ENCODE peak calls at places on chromosomes 2 and 18, in ten cellular contexts. Q is right lobe of liver, R is body of pancreas, E is A549, D is Panc1, X is sigmoid colon, Y is cardiac muscle cell, U is RWPE1, B is psoas muscle, O is tibial artery. K is an unnamed sample.

GRCh38 chr2:217335341-217335966 is 475.6 kb upstream of the TNP1 start:
- DNase-seq in B (no peak), R (no peak), U (no peak), E (peak; percentile 10), O (no peak), D (no peak), Q (no peak), X (no peak), Y (no peak), K (no peak)

GRCh38 chr2:11298592-11298991 is 45.8 kb downstream of the ROCK2 start:
- DNase-seq in X (no peak), D (no peak), R (no peak), O (no peak), B (no peak), Y (no peak), U (no peak), Q (no peak), E (no peak), K (no peak)

GRCh38 chr18:62420513-62421209 is 95.6 kb downstream of the TNFRSF11A start:
- DNase-seq in Q (no peak), B (no peak), Y (peak; percentile 73), U (peak; percentile 54), E (peak; percentile 69), X (no peak), O (no peak), R (peak; percentile 39), D (no peak), K (no peak)

GRCh38 chr2:240635998-240636547 is 10.8 kb downstream of the GPR35 start:
- DNase-seq in U (no peak), R (no peak), E (no peak), D (no peak), Q (peak; percentile 32), O (peak; percentile 41), B (no peak), Y (no peak), X (peak; percentile 18), K (peak; percentile 7)

GRCh38 chr18:28855524-28855923 is 678.6 kb upstream of the CDH2 start:
- DNase-seq in X (no peak), Y (peak; percentile 75), U (no peak), R (no peak), E (peak; percentile 5), O (no peak), B (no peak), D (no peak), Q (no peak), K (no peak)

GRCh38 chr2:132416080-132416911 is at the start of gene GPR39:
- DNase-seq in B (peak; percentile 83), U (peak; percentile 96), X (peak; percentile 78), Q (peak; percentile 94), O (peak; percentile 71), R (peak; percentile 97), Y (peak; percentile 96), E (peak; percentile 97), D (peak; percentile 88), K (peak; percentile 48)

GRCh38 chr18:33804258-33804657 is 226.2 kb downstream of the ASXL3 start:
- DNase-seq in X (no peak), B (no peak), U (no peak), O (no peak), D (no peak), Q (no peak), E (peak; percentile 0), Y (peak; percentile 51), R (peak; percentile 39), K (no peak)

GRCh38 chr2:85935746-85936208 is 47.0 kb upstream of the ST3GAL5 start:
- DNase-seq in B (no peak), D (no peak), Q (no peak), X (no peak), Y (peak; percentile 75), E (peak; percentile 99), O (no peak), R (no peak), U (peak; percentile 56), K (no peak)

GRCh38 chr2:193876980-193877379 is 1682.2 kb upstream of the TMEFF2 start:
- DNase-seq in B (no peak), Q (no peak), E (no peak), U (no peak), X (no peak), D (no peak), Y (no peak), R (no peak), O (no peak), K (no peak)

GRCh38 chr2:81483254-81483653 is 1178.7 kb upstream of the LRRTM1 start:
- DNase-seq in Q (no peak), E (no peak), O (no peak), U (no peak), Y (no peak), B (no peak), D (no peak), X (no peak), R (no peak), K (no peak)

GRCh38 chr2:241146286-241146685 is 3.0 kb downstream of the PASK start:
- DNase-seq in B (no peak), Q (no peak), O (no peak), U (no peak), D (no peak), R (no peak), Y (no peak), E (no peak), X (no peak), K (no peak)

DNA sequence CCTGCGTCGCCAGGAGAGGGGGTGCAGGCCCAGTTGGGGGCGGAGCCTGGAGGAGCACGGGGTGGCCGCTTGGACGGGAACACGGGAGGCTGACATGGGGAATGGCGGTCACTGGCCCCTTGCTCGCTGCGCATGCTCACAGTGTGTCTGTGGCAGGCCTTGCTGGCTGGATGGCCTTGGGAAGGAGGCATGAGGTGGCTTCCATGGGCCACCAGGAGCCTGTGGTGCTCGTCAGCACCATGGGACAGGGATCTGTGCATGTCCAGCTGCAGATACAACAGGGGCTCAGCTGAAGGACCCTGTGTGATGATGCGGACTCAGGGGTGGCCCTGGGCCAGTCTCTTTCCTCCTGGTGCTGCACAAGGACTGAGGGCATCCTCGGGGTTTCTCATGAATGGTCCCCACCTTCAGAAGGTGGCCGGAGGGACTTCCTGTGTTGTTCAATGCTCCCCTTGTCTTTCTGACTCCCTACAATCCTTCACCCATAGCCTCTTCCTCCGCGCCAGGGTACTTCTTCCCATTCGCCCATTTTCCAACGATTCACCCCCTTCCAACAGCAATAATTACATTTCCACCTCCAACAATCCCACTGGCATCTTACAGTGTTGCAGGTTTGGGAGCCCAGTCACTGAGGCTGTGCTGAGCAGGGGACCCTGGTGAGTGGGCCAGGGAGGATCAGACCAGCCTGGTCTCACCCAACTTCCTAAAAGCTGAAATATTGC is 3.4 kb upstream of the SP140L start:
- DNase-seq in Y (no peak), U (no peak), D (no peak), B (no peak), R (no peak), X (no peak), E (peak; percentile 45), Q (no peak), O (no peak), K (no peak)
- TF ChIP-seq CTCF in Y (peak; percentile 3), U (no peak), D (peak; percentile 31), B (no peak), R (no peak), X (no peak), E (no peak), Q (no peak), O (no peak), K (no peak)

DNA sequence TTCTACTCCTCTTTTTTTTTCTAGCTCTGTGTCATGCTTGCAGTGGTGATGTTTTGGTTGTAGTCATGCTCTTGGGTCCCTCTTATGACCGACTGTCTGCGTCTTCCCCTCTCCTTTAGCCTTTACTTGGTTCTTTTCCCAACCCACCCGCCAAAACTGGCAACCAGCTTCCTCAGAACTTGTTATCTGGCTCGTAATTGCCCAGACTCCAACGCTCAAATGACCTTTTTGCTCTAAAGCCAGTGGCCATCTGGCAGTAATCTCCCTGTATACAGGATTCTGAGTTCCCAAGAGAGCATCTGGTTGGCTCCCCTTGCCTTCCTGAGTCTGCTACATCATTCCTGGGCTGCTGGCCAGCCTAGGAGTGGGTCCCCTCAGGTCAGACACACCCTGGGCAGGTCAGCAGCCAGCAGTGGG is 147.2 kb downstream of the MGAT5 start:
- DNase-seq in U (no peak), O (peak; percentile 74), D (no peak), E (no peak), X (no peak), B (peak; percentile 58), Q (peak; percentile 67), R (peak; percentile 32), Y (peak; percentile 24), K (peak; percentile 33)
- H3K27ac ChIP-seq in U (no peak overlapping the region), O (peak overlapping the region; percentile 79), D (no peak overlapping the region), E (no peak overlapping the region), X (peak overlapping the region; percentile 55), B (peak overlapping the region; percentile 38), Q (peak overlapping the region; percentile 59), R (no peak overlapping the region), Y (no peak overlapping the region), K (peak overlapping the region; percentile 10)

DNA sequence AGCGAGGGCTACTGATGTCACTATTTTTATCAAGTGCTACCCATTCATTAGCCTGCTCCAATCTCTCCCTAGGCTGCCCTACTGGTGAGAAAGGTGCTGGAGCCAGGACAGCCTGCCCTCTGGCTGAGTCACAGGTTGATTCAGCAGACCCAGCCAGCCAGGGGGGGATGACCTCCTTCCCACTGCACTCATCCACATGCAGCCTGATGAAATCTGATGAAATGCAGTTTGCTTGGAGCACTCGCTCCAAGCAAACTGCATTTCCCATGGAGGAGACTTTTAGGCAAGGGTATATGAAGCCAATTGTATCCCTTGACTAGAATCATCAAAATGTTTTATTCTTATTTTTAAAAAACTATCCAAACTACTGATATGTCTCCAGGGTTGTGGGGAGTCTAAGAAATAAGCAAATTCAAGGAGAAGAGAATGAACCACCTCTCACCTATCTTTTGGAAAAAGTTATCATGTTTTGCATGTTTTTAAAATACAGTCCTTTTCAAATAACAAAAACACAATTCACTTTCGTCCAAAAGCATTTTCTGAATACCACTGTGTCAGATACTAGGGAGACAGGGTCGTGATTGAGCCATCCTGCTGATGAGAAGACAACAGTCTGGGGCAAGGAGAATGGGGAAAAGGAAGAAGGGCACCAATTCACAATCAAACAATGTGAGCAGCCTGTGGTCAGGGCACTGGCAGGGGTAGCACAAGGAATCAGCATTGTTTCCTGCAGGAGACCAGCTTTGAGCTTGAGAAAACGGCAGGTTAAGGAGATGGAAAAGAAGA is 128.3 kb downstream of the AFF3 start:
- DNase-seq in R (peak; percentile 58), Y (peak; percentile 84), X (no peak), D (peak; percentile 95), Q (peak; percentile 81), B (peak; percentile 38), O (peak; percentile 78), E (peak; percentile 57), U (peak; percentile 74), K (peak; percentile 83)
- TF ChIP-seq CTCF in R (peak; percentile 21), Y (no peak), X (no peak), D (no peak), Q (peak; percentile 30), B (no peak), O (peak; percentile 25), E (no peak), U (no peak), K (no peak)

DNA sequence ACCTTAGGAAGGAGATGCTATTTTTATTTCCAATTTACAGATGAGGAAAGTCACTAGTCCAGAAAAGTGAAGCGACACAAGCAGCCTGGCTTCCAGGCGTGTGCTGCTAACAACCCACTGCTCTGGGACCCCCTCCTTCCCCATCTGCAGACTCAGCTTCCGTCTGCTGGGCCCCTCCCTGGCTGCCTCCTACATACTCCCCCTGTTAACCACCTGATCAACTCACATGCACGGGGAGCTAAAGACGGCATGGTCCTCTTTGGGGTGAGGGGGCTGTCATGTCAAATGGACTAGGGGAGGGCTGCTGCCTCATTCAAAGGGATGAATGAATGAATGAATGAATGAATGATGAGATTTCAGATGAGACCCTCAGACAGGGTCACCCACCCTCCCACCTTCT is 184.2 kb downstream of the CTIF start:
- DNase-seq in O (no peak), Y (no peak), D (no peak), X (no peak), U (no peak), R (no peak), Q (no peak), E (no peak), B (no peak), K (no peak)
- H3K27ac ChIP-seq in O (no peak overlapping the region), Y (no peak overlapping the region), D (no peak overlapping the region), X (no peak overlapping the region), U (no peak overlapping the region), R (no peak overlapping the region), Q (no peak overlapping the region), E (no peak overlapping the region), B (no peak overlapping the region), K (no peak overlapping the region)

K was measured in uterus.